ENCODE peak calls at places on chromosomes 1 and 21, in six cellular contexts. L, G, D, E, S and I are unnamed samples.

GRCh38 chr1:227941509-227942020 is 6.2 kb downstream of the WNT9A start:
- DNase-seq in L (no peak), G (no peak), D (no peak), E (no peak), S (peak; percentile 53), I (no peak)

GRCh38 chr1:46134660-46135331 is 2.4 kb upstream of the PIK3R3 start:
- DNase-seq in L (peak; percentile 95), G (no peak), D (peak; percentile 74), E (peak; percentile 95), S (no peak), I (peak; percentile 92)

GRCh38 chr1:224565186-224565585 is 50.9 kb upstream of the CNIH3 start:
- DNase-seq in L (peak; percentile 92), G (peak; percentile 49), D (peak; percentile 66), E (peak; percentile 97), S (peak; percentile 83), I (peak; percentile 96)

GRCh38 chr1:220954321-220954720 is 75.1 kb downstream of the HLX start:
- DNase-seq in L (no peak), G (no peak), D (no peak), E (peak; percentile 36), S (no peak), I (no peak)

GRCh38 chr1:204248954-204249353 is 35.2 kb upstream of the GOLT1A start:
- DNase-seq in L (no peak), G (no peak), D (no peak), E (no peak), S (no peak), I (no peak)

GRCh38 chr21:42640486-42640885 is 12.9 kb upstream of the PDE9A start:
- DNase-seq in L (no peak), G (no peak), D (peak; percentile 26), E (no peak), S (peak; percentile 46), I (no peak)

GRCh38 chr1:192807221-192807967 is 1.4 kb upstream of the RGS2 start:
- DNase-seq in L (peak; percentile 56), G (peak; percentile 72), D (peak; percentile 57), E (peak; percentile 72), S (no peak), I (peak; percentile 55)

GRCh38 chr1:94926365-94926914 is 470 bp downstream of the CNN3 start:
- DNase-seq in L (peak; percentile 53), G (peak; percentile 77), D (peak; percentile 71), E (peak; percentile 43), S (peak; percentile 69), I (peak; percentile 39)

GRCh38 chr1:180309338-180309737 is 79.3 kb downstream of the LHX4 start:
- DNase-seq in L (peak; percentile 74), G (peak; percentile 14), D (peak; percentile 44), E (peak; percentile 56), S (no peak), I (peak; percentile 60)

GRCh38 chr1:202122639-202123335 is at the start of gene GPR37L1:
- DNase-seq in L (peak; percentile 50), G (no peak), D (peak; percentile 69), E (peak; percentile 56), S (peak; percentile 71), I (no peak)

GRCh38 chr21:31248598-31248997 is 95.5 kb downstream of the TIAM1 start:
- DNase-seq in L (peak; percentile 63), G (no peak), D (peak; percentile 20), E (peak; percentile 66), S (peak; percentile 51), I (peak; percentile 75)

GRCh38 chr1:26498894-26499293 is 26.7 kb downstream of the HMGN2 start:
- DNase-seq in L (no peak), G (no peak), D (no peak), E (no peak), S (no peak), I (no peak)

GRCh38 chr1:26496881-26497280 is 24.6 kb downstream of the HMGN2 start:
- DNase-seq in L (peak; percentile 33), G (no peak), D (peak; percentile 65), E (no peak), S (no peak), I (no peak)

GRCh38 chr1:26500488-26501175 is 28.4 kb downstream of the HMGN2 start:
- DNase-seq in L (peak; percentile 55), G (peak; percentile 85), D (peak; percentile 84), E (peak; percentile 57), S (peak; percentile 92), I (peak; percentile 69)
- TF ChIP-seq CTCF in L (no peak), G (no peak), D (no peak), E (no peak), S (no peak), I (no peak)

GRCh38 chr1:55054396-55054795 is 15.0 kb downstream of the PCSK9 start:
- DNase-seq in L (no peak), G (no peak), D (no peak), E (no peak), S (no peak), I (no peak)

GRCh38 chr1:55055951-55056631 is 16.7 kb downstream of the PCSK9 start:
- DNase-seq in L (no peak), G (no peak), D (no peak), E (no peak), S (no peak), I (no peak)

GRCh38 chr1:55056632-55056992 is 17.3 kb downstream of the PCSK9 start:
- DNase-seq in L (no peak), G (no peak), D (no peak), E (no peak), S (no peak), I (no peak)

GRCh38 chr1:55053265-55053954 is 14.1 kb downstream of the PCSK9 start:
- DNase-seq in L (no peak), G (no peak), D (peak; percentile 30), E (no peak), S (no peak), I (no peak)

GRCh38 chr1:55055084-55055882 is 15.9 kb downstream of the PCSK9 start:
- DNase-seq in L (no peak), G (no peak), D (peak; percentile 32), E (no peak), S (no peak), I (peak; percentile 33)
- H3K4me3 ChIP-seq in L (no peak overlapping the region), G (no peak overlapping the region), D (no peak overlapping the region), E (no peak overlapping the region), S (no peak overlapping the region), I (no peak overlapping the region)

DNA sequence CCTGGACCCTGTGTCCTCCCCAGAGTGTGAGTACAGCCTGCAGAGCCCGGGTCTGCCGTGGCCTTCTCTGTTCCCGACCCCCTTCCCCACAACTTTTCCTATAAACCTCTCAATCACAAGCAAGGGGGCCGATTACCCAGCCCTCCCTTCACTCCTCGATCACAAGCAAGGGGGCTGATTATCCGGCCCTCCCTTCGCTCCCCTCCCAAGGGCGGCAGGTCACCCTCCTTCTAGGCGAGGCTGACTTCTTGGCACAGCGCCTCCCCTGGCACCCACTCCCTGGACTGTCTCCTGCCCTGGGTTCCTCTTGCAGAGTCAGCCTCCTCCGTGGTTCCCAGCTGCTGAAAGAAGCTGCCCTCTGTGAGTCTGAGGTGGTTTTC is 12.3 kb upstream of the LDLRAP1 start:
- DNase-seq in L (no peak), G (no peak), D (no peak), E (no peak), S (peak; percentile 66), I (no peak)
- TF ChIP-seq CTCF in L (no peak), G (no peak), D (no peak), E (no peak), S (no peak), I (no peak)

DNA sequence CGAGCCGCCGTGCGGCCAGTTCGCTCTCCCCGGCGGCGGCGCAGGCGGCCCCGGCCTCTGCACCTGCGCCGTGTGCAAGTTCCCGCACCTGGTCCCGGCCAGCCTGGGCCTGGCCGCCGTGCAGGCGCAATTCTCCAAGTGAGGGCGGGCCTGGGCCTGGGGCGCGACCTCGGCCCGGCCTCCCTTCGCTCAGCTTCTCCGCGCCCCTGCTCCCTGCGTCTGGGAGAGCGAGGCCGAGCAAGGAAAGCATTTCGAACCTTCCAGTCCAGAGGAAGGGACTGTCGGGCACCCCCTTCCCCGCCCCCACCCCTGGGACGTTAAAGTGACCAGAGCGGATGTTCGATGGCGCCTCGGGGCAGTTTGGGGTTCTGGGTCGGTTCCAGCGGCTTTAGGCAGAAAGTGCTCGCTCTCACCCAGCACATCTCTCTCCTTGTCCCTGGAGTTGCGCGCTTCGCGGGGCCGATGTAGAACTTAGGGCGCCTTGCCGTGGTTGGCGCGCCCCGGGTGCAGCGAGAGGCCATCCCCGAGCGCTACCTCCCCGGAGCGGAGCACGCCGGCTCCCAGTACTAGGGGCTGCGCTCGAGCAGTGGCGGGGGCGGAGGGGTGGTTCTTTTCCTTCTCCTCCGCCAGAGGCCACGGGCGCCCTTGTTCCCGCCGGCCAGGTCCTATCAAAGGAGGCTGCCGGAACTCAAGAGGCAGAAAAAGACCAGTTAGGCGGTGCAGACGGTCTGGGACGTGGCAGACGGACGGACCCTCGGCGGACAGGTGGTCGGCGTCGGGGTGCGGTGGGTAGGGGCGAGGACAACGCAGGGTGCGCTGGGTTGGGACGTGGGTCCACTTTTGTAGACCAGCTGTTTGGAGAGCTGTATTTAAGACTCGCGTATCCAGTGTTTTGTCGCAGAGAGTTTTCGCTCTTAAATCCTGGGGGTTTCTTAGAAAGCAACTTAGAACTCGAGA is 1.3 kb downstream of the OLIG1 start:
- DNase-seq in L (no peak), G (peak; percentile 10), D (no peak), E (no peak), S (no peak), I (peak; percentile 18)
- H3K4me3 ChIP-seq in L (no peak overlapping the region), G (peak overlapping the region; percentile 10), D (peak overlapping the region; percentile 8), E (no peak overlapping the region), S (peak overlapping the region; percentile 68), I (no peak overlapping the region)

GRCh38 chr1:212858461-212859265 is 588 bp downstream of the FLVCR1 start:
- DNase-seq in L (peak; percentile 31), G (peak; percentile 23), D (peak; percentile 34), E (peak; percentile 30), S (no peak), I (peak; percentile 41)
- TF ChIP-seq CTCF in L (no peak), G (no peak), D (no peak), E (no peak), S (no peak), I (no peak)

DNA sequence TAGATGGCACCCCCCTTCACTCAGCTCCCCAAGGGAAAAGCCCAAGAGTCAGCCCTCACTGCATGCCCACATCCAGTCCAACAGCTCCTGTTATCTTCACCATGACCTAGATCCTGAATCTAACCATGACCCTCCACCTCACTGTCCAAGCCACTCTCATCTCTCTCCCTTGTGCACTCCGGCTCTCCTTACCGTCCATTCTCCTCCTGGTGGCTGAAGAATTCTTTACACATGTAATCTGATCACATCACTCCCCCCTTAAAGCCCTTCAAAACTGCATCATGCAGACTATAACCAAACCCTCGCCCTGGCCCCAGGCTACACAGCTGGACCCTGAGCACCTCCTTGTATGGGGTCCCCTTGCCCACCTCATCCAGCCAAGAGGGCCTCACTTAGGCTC is 14.0 kb upstream of the PAQR7 start:
- DNase-seq in L (peak; percentile 43), G (no peak), D (no peak), E (peak; percentile 16), S (peak; percentile 24), I (peak; percentile 25)
- H3K4me3 ChIP-seq in L (no peak overlapping the region), G (no peak overlapping the region), D (no peak overlapping the region), E (no peak overlapping the region), S (no peak overlapping the region), I (no peak overlapping the region)